ENCODE peak calls at places on chromosomes 6 and 20, in four cellular contexts. One of them, this sample, is unnamed.

GRCh38 chr6:52389264-52389625 is 27.3 kb downstream of the PAQR8 start:
- DNase-seq in retinal pigment epithelial cell: no peak
- DNase-seq in PC-3: no peak
- DNase-seq in effector CD4-positive, alpha-beta T cell: no peak
- DNase-seq in this sample: peak

GRCh38 chr20:57222631-57222950 is 43.9 kb downstream of the BMP7 start:
- DNase-seq in retinal pigment epithelial cell: no peak
- DNase-seq in PC-3: peak
- DNase-seq in effector CD4-positive, alpha-beta T cell: no peak
- DNase-seq in this sample: no peak

GRCh38 chr6:30591008-30591407 is 19.8 kb downstream of the ABCF1 start:
- DNase-seq in retinal pigment epithelial cell: no peak
- DNase-seq in PC-3: peak
- DNase-seq in effector CD4-positive, alpha-beta T cell: no peak
- DNase-seq in this sample: no peak

GRCh38 chr6:30730611-30731435 is 10.7 kb downstream of the TUBB start:
- DNase-seq in retinal pigment epithelial cell: no peak
- DNase-seq in PC-3: peak
- DNase-seq in effector CD4-positive, alpha-beta T cell: peak
- DNase-seq in this sample: no peak

GRCh38 chr6:163419413-163420314 is 5.1 kb downstream of the QKI start:
- DNase-seq in retinal pigment epithelial cell: no peak
- DNase-seq in PC-3: peak
- DNase-seq in effector CD4-positive, alpha-beta T cell: no peak
- DNase-seq in this sample: no peak

GRCh38 chr6:15507746-15508145 is 155.1 kb downstream of the DTNBP1 start:
- DNase-seq in retinal pigment epithelial cell: no peak
- DNase-seq in PC-3: no peak
- DNase-seq in effector CD4-positive, alpha-beta T cell: no peak
- DNase-seq in this sample: no peak

GRCh38 chr6:163529605-163530004 is 115.1 kb downstream of the QKI start:
- DNase-seq in retinal pigment epithelial cell: peak
- DNase-seq in PC-3: peak
- DNase-seq in effector CD4-positive, alpha-beta T cell: no peak
- DNase-seq in this sample: peak

GRCh38 chr6:33733294-33734007 is 13.3 kb downstream of the IP6K3 start:
- DNase-seq in retinal pigment epithelial cell: no peak
- DNase-seq in PC-3: no peak
- DNase-seq in effector CD4-positive, alpha-beta T cell: no peak
- DNase-seq in this sample: no peak

GRCh38 chr6:6851059-6851658 is 256.6 kb upstream of the RREB1 start:
- DNase-seq in retinal pigment epithelial cell: peak
- DNase-seq in PC-3: peak
- DNase-seq in effector CD4-positive, alpha-beta T cell: no peak
- DNase-seq in this sample: peak

GRCh38 chr6:75493400-75494064 is at the start of gene FILIP1:
- DNase-seq in retinal pigment epithelial cell: peak
- DNase-seq in PC-3: no peak
- DNase-seq in effector CD4-positive, alpha-beta T cell: no peak
- DNase-seq in this sample: no peak

GRCh38 chr6:68317366-68317765 is 317.7 kb upstream of the ADGRB3 start:
- DNase-seq in retinal pigment epithelial cell: no peak
- DNase-seq in PC-3: peak
- DNase-seq in effector CD4-positive, alpha-beta T cell: no peak
- DNase-seq in this sample: no peak

GRCh38 chr6:34447915-34448314 is 18.0 kb upstream of the PACSIN1 start:
- DNase-seq in retinal pigment epithelial cell: no peak
- DNase-seq in PC-3: peak
- DNase-seq in effector CD4-positive, alpha-beta T cell: no peak
- DNase-seq in this sample: no peak

GRCh38 chr20:8932192-8933150 is 136.4 kb upstream of the PLCB4 start:
- DNase-seq in retinal pigment epithelial cell: peak
- DNase-seq in PC-3: peak
- DNase-seq in effector CD4-positive, alpha-beta T cell: no peak
- DNase-seq in this sample: peak

GRCh38 chr6:34993206-34993605 is 104.2 kb downstream of the ANKS1A start:
- DNase-seq in retinal pigment epithelial cell: no peak
- DNase-seq in PC-3: no peak
- DNase-seq in effector CD4-positive, alpha-beta T cell: no peak
- DNase-seq in this sample: no peak

GRCh38 chr6:67863346-67863745 is 771.7 kb upstream of the ADGRB3 start:
- DNase-seq in retinal pigment epithelial cell: no peak
- DNase-seq in PC-3: peak
- DNase-seq in effector CD4-positive, alpha-beta T cell: no peak
- DNase-seq in this sample: no peak

GRCh38 chr6:16158943-16159557 is 30.2 kb downstream of the MYLIP start:
- DNase-seq in retinal pigment epithelial cell: no peak
- DNase-seq in PC-3: no peak
- DNase-seq in effector CD4-positive, alpha-beta T cell: no peak
- DNase-seq in this sample: no peak

GRCh38 chr20:41482647-41483552 is 116.3 kb upstream of the EMILIN3 start:
- DNase-seq in retinal pigment epithelial cell: peak
- DNase-seq in PC-3: peak
- DNase-seq in effector CD4-positive, alpha-beta T cell: no peak
- DNase-seq in this sample: no peak

GRCh38 chr20:28562510-28562898 is 2695.0 kb upstream of the DEFB115 start:
- DNase-seq in retinal pigment epithelial cell: no peak
- DNase-seq in PC-3: peak
- DNase-seq in effector CD4-positive, alpha-beta T cell: no peak
- DNase-seq in this sample: no peak

GRCh38 chr6:170512249-170512648 is 40.9 kb downstream of the PSMB1 start:
- DNase-seq in retinal pigment epithelial cell: no peak
- DNase-seq in PC-3: no peak
- DNase-seq in effector CD4-positive, alpha-beta T cell: no peak
- DNase-seq in this sample: no peak

GRCh38 chr20:51221791-51222408 is 199.0 kb upstream of the KCNG1 start:
- DNase-seq in retinal pigment epithelial cell: no peak
- DNase-seq in PC-3: peak
- DNase-seq in effector CD4-positive, alpha-beta T cell: no peak
- DNase-seq in this sample: no peak

GRCh38 chr6:79077680-79078056 is 386 bp downstream of the PHIP start:
- DNase-seq in retinal pigment epithelial cell: no peak
- DNase-seq in PC-3: peak
- DNase-seq in effector CD4-positive, alpha-beta T cell: no peak
- DNase-seq in this sample: no peak

GRCh38 chr20:48616481-48616880 is 211.3 kb downstream of the PREX1 start:
- DNase-seq in retinal pigment epithelial cell: no peak
- DNase-seq in PC-3: no peak
- DNase-seq in effector CD4-positive, alpha-beta T cell: no peak
- DNase-seq in this sample: no peak

GRCh38 chr6:23621026-23621425 is 505.0 kb upstream of the NRSN1 start:
- DNase-seq in retinal pigment epithelial cell: no peak
- DNase-seq in PC-3: no peak
- DNase-seq in effector CD4-positive, alpha-beta T cell: no peak
- DNase-seq in this sample: no peak

This sample was measured in epithelial cell of proximal tubule.